ENCODE peak calls at places on chromosomes 3 and 15, in five cellular contexts. L is H9, I is H1, Q is mesenchymal stem cell, U is trophoblast cell. E is an unnamed sample.

GRCh38 chr3:197380786-197381185 is 82.4 kb upstream of the DLG1 start:
- DNase-seq in L (no peak), I (no peak), Q (no peak), U (no peak), E (no peak)

GRCh38 chr3:94694001-94694400 is 631.1 kb downstream of the NSUN3 start:
- DNase-seq in L (no peak), I (no peak), Q (no peak), U (no peak), E (no peak)

GRCh38 chr15:101070502-101071273 is 151.5 kb downstream of the LRRK1 start:
- DNase-seq in L (no peak), I (no peak), Q (peak), U (no peak), E (no peak)

GRCh38 chr15:58545307-58546065 is 113.7 kb downstream of the LIPC start:
- DNase-seq in L (no peak), I (no peak), Q (no peak), U (peak), E (no peak)

GRCh38 chr3:13461169-13462124 is 18.7 kb upstream of the HDAC11 start:
- DNase-seq in L (peak), I (peak), Q (peak), U (peak), E (peak)

GRCh38 chr15:71294636-71295241 is 179.5 kb downstream of the THSD4 start:
- DNase-seq in L (no peak), I (no peak), Q (peak), U (peak), E (no peak)

GRCh38 chr3:46571684-46572083 is 5.6 kb upstream of the LRRC2 start:
- DNase-seq in L (no peak), I (no peak), Q (no peak), U (no peak), E (no peak)

GRCh38 chr15:60840306-60840702 is 361.4 kb upstream of the ICE2 start:
- DNase-seq in L (peak), I (no peak), Q (peak), U (no peak), E (no peak)

GRCh38 chr15:72835289-72835890 is 51.8 kb upstream of the ADPGK start:
- DNase-seq in L (peak), I (no peak), Q (no peak), U (no peak), E (peak)

GRCh38 chr3:105368575-105369500 is 2.1 kb downstream of the ALCAM start:
- DNase-seq in L (peak), I (no peak), Q (peak), U (no peak), E (peak)

GRCh38 chr3:174101244-174101643 is 703.7 kb downstream of the NLGN1 start:
- DNase-seq in L (no peak), I (no peak), Q (peak), U (no peak), E (no peak)

GRCh38 chr3:2655229-2655701 is 454.9 kb downstream of the IL5RA start:
- DNase-seq in L (no peak), I (no peak), Q (peak), U (no peak), E (no peak)

GRCh38 chr3:94799420-94800060 is 736.7 kb downstream of the NSUN3 start:
- DNase-seq in L (no peak), I (no peak), Q (no peak), U (no peak), E (no peak)

GRCh38 chr3:149231876-149232275 is 10.2 kb upstream of the CP start:
- DNase-seq in L (no peak), I (no peak), Q (no peak), U (peak), E (no peak)

GRCh38 chr3:105364113-105364512 is 2.6 kb upstream of the ALCAM start:
- DNase-seq in L (no peak), I (no peak), Q (peak), U (no peak), E (no peak)

GRCh38 chr3:56887402-56888025 is 85.8 kb upstream of the ARHGEF3 start:
- DNase-seq in L (no peak), I (no peak), Q (no peak), U (no peak), E (no peak)

GRCh38 chr3:168714609-168715240 is 619.0 kb upstream of the GOLIM4 start:
- DNase-seq in L (no peak), I (no peak), Q (no peak), U (no peak), E (no peak)

GRCh38 chr3:99640214-99640851 is 1.9 kb downstream of the COL8A1 start:
- DNase-seq in L (no peak), I (no peak), Q (peak), U (no peak), E (no peak)

GRCh38 chr15:95174880-95175279 is 943.5 kb downstream of the MCTP2 start:
- DNase-seq in L (no peak), I (no peak), Q (peak), U (no peak), E (no peak)

GRCh38 chr3:180063783-180064182 is 27.0 kb upstream of the PEX5L start:
- DNase-seq in L (no peak), I (no peak), Q (no peak), U (no peak), E (no peak)

GRCh38 chr3:30342319-30343060 is 263.9 kb upstream of the TGFBR2 start:
- DNase-seq in L (no peak), I (no peak), Q (peak), U (peak), E (no peak)

DNA sequence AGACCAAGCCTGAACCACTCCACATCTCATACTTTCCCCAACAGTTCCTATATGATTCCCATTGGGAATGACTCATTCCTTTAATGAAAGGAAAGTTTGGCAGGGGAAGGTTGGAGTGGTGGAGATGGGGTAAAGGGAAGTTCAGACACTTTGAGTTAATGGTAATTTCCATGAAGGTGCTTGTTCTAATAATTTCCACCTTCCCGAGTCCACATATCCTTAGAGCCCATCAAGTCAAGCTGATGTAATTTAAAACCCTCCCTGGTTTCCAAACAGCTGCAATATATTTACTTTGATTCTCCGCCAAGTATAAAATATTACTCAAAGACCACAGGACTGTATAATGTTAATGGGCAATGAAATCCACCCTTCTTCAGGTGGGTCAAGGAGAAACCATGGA is 95.0 kb upstream of the GALNT15 start:
- DNase-seq in L (no peak), I (no peak), Q (no peak), U (no peak), E (no peak)
- H3K4ac ChIP-seq in L (no peak), I (no peak), Q (no peak), U (no peak), E (no peak)

GRCh38 chr3:136703429-136703828 is 48.7 kb downstream of the STAG1 start:
- DNase-seq in L (no peak), I (no peak), Q (peak), U (no peak), E (no peak)

GRCh38 chr3:136694321-136694720 is 57.9 kb downstream of the STAG1 start:
- DNase-seq in L (no peak), I (no peak), Q (no peak), U (no peak), E (no peak)

GRCh38 chr3:136698361-136698760 is 53.8 kb downstream of the STAG1 start:
- DNase-seq in L (no peak), I (no peak), Q (no peak), U (no peak), E (no peak)

GRCh38 chr3:136699271-136699828 is 52.8 kb downstream of the STAG1 start:
- DNase-seq in L (no peak), I (no peak), Q (no peak), U (peak), E (no peak)
- H2BK12ac ChIP-seq in L (no peak), I (no peak), Q (no peak), U (no peak), E (no peak)

GRCh38 chr3:142366434-142366833 is 81.4 kb downstream of the XRN1 start:
- DNase-seq in L (no peak), I (no peak), Q (no peak), U (no peak), E (no peak)

GRCh38 chr3:142359367-142359766 is 88.5 kb downstream of the XRN1 start:
- DNase-seq in L (no peak), I (no peak), Q (no peak), U (no peak), E (no peak)

GRCh38 chr3:142363936-142364467 is 83.8 kb downstream of the XRN1 start:
- DNase-seq in L (no peak), I (no peak), Q (no peak), U (no peak), E (no peak)
- H2BK120ac ChIP-seq in L (no peak), I (no peak), Q (no peak), U (no peak), E (no peak)

GRCh38 chr3:177336841-177337430 is 139.7 kb upstream of the TBL1XR1 start:
- DNase-seq in L (no peak), I (no peak), Q (peak), U (no peak), E (no peak)
- H3K4ac ChIP-seq in L (no peak), I (no peak), Q (no peak), U (no peak), E (no peak)